ENCODE peak calls at places on chromosomes 13 and 19, in five cellular contexts. A is CD4-positive, alpha-beta T cell; Y is CD8-positive, alpha-beta T cell; P is WTC11; X is B cell. Q is an unnamed sample.

GRCh38 chr19:54389556-54389955 is 24.8 kb upstream of the LAIR1 start:
- DNase-seq in P (no peak), X (no peak), Y (no peak), A (no peak), Q (no peak)

GRCh38 chr19:10896851-10897526 is 25.6 kb downstream of the CARM1 start:
- DNase-seq in P (no peak), A (no peak), Y (no peak), X (no peak), Q (no peak)

GRCh38 chr13:38180100-38180499 is 169.6 kb upstream of the UFM1 start:
- DNase-seq in P (no peak), A (no peak), X (no peak), Y (no peak), Q (no peak)

GRCh38 chr13:89066868-89067466 is 1395.8 kb downstream of the SLITRK5 start:
- DNase-seq in P (peak; percentile 18), Y (no peak), A (no peak), X (no peak), Q (peak; percentile 3)

GRCh38 chr13:90502143-90502542 is 845.3 kb upstream of the MIR17HG start:
- DNase-seq in Y (no peak), X (no peak), P (no peak), A (no peak), Q (no peak)

GRCh38 chr13:43031881-43032280 is 8.5 kb downstream of the DNAJC15 start:
- DNase-seq in Y (no peak), X (no peak), A (no peak), P (no peak), Q (no peak)

GRCh38 chr19:48455908-48456562 is 661 bp downstream of the KCNJ14 start:
- DNase-seq in P (no peak), X (no peak), Y (no peak), A (no peak), Q (no peak)

GRCh38 chr13:51793570-51794273 is 10.2 kb downstream of the DHRS12 start:
- DNase-seq in A (no peak), X (peak; percentile 82), P (no peak), Y (no peak), Q (no peak)

GRCh38 chr19:16325161-16325527 is 518 bp downstream of the KLF2 start:
- DNase-seq in A (peak; percentile 52), X (no peak), P (peak; percentile 54), Y (peak; percentile 35), Q (no peak)
- TF ChIP-seq CTCF in A (no peak), X (no peak), P (no peak), Y (no peak), Q (peak; percentile 21)

DNA sequence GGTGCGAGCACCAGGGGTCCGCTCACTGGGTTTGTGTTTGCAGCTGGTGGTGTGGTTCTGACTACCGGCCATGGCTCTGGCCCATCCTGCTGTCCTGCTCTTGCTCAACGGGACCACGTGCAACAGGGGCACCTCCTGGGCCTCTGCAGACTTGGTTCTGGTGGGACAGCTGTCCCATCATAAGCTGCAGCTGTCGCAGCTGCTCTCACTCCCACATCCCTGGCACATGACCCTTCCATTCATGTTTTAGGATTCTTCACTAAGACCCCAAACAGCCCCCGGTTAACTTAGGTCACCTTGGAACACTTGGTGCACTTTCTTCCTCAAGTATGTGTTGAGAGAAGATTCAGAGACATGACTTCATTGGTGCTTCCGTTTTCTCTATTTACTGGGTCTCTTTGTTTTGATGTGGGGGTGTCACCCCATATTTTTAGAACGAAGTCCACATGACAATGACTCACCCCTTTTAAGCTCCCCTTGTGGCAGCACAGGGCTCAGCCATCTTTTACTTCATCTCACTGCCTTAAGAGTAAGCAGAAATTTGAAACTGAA is 68.4 kb upstream of the ARHGEF7 start:
- DNase-seq in A (no peak), P (no peak), Y (no peak), X (no peak), Q (peak; percentile 76)
- TF ChIP-seq CTCF in A (no peak), P (no peak), Y (no peak), X (peak; percentile 28), Q (peak; percentile 26)

GRCh38 chr19:33205110-33205509 is 11.0 kb downstream of the LRP3 start:
- DNase-seq in X (no peak), Y (no peak), P (no peak), A (no peak), Q (no peak)

GRCh38 chr19:33205531-33206260 is 11.6 kb downstream of the LRP3 start:
- DNase-seq in X (no peak), Y (no peak), P (no peak), A (no peak), Q (no peak)

GRCh38 chr19:33207040-33207620 is 13.0 kb downstream of the LRP3 start:
- DNase-seq in X (no peak), Y (no peak), P (no peak), A (no peak), Q (no peak)

GRCh38 chr19:33207903-33208302 is 13.8 kb downstream of the LRP3 start:
- DNase-seq in A (no peak), X (no peak), P (no peak), Y (no peak), Q (no peak)

DNA sequence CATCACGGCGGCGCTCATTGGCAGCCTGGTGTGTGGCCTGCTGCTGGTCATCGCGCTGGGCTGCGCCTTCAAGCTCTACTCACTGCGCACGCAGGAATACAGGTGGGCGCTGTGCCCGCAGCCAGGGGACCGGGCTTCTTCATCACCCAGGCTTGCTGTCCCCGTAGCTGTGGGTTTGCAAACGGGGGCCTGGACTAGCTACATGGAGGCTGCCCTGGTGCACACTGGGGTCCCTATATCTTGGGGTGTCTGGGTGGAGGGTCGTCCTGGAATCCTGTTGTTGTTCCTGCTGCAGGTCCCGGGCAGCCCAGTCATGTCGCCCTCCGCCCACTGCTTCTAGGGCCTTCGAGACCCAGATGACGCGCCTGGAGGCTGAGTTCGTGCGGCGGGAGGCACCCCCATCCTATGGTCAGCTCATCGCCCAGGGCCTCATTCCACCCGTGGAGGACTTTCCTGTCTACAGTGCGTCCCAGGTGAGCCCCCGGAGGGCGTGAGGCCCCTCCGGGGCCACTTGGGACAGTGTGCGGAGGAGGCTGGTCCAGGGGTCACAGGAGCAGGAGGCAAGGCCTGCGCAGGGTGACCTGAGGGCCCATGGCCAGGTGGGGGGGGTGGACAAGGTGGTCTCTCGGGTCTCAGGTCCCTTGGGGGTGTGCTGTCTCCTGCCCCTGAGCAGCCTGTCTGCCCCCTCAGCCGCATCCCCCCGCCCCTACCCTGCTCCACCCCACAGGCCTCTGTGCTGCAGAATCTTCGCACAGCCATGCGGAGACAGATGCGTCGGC is 12.3 kb downstream of the LRP3 start:
- DNase-seq in X (no peak), P (no peak), Y (no peak), A (no peak), Q (no peak)
- TF ChIP-seq CTCF in X (no peak), P (no peak), Y (no peak), A (no peak), Q (no peak)

GRCh38 chr19:50226536-50226935 is 23.1 kb downstream of the MYH14 start:
- DNase-seq in A (no peak), X (no peak), P (no peak), Y (no peak), Q (no peak)

GRCh38 chr19:50231821-50232220 is 28.4 kb downstream of the MYH14 start:
- DNase-seq in P (no peak), Y (no peak), A (no peak), X (no peak), Q (no peak)

GRCh38 chr19:50233308-50233910 is 30.0 kb downstream of the MYH14 start:
- DNase-seq in Y (no peak), X (no peak), P (no peak), A (no peak), Q (no peak)

GRCh38 chr19:50232600-50232999 is 29.2 kb downstream of the MYH14 start:
- DNase-seq in X (no peak), P (no peak), Y (no peak), A (no peak), Q (no peak)

DNA sequence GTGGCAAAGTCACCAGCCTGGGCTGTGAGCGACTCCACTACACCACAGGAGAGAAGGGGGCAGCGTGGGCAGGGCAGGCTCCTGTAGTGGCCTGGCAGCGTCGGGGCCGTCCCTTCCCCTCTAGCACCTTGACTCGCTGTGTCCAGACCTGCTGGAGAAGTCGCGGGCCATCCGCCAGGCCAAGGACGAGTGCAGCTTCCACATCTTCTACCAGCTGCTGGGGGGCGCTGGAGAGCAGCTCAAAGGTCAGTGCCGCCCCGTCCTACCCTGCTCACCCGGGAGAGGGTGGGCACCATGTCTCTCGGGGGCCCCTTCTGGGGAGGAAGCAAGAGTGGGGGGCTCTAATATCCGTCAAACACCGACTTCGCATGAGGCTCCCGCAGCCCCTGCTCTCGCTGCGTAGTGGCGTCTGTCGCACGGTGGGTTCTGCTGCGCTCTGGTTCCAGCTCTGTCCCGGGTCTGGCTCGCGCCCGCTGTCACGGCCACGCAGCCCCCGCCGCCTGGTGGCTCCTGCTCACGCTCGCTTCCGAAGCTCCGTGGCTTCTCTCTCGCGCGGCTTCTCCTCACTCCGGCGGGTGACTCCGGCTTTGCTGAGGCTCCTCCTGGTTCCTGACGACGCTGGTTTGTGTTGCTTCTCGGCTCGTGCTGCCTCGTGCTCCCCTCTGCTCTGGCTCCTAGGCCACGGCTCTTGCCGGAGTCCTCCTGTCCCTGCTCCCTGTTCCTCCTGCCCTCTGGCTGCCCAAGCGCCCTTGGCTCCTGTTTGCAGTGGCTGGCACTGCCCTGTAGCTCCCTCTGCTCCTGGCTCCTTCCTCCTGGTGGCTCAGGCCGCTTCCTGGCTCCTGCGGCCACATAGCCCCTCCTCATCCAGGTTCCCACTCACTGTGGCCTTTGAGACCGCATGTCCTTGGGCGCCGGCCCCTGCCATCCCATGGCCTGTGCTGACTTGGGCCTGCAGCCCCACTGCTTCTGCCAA is 27.2 kb downstream of the MYH14 start:
- DNase-seq in A (no peak), Y (no peak), X (no peak), P (peak; percentile 76), Q (no peak)
- TF ChIP-seq CTCF in A (no peak), Y (no peak), X (no peak), P (peak; percentile 61), Q (no peak)

GRCh38 chr19:7932276-7932929 is 6.5 kb upstream of the CTXN1 start:
- DNase-seq in A (no peak), X (no peak), P (no peak), Y (no peak), Q (no peak)

GRCh38 chr19:7933828-7934725 is 8.1 kb upstream of the CTXN1 start:
- DNase-seq in Y (no peak), A (no peak), P (no peak), X (no peak), Q (no peak)

GRCh38 chr19:7934766-7935165 is 8.7 kb downstream of the TIMM44 start:
- DNase-seq in X (no peak), Y (no peak), A (no peak), P (no peak), Q (no peak)

GRCh38 chr19:7932930-7933300 is 7.0 kb upstream of the CTXN1 start:
- DNase-seq in P (no peak), A (no peak), Y (no peak), X (no peak), Q (no peak)

GRCh38 chr19:7933411-7933810 is 7.5 kb upstream of the CTXN1 start:
- DNase-seq in P (no peak), Y (no peak), A (no peak), X (no peak), Q (no peak)
- TF ChIP-seq CTCF in P (no peak), Y (no peak), A (no peak), X (peak; percentile 24), Q (peak; percentile 22)